ENCODE peak calls at places on chromosomes 2 and 18, in five cellular contexts. L is PC-3, D is GM23248, V is GM23338, O is neural progenitor cell. Y is an unnamed sample.

GRCh38 chr2:135709992-135710391 is 31.7 kb upstream of the UBXN4 start:
- DNase-seq in O (peak; percentile 47), D (peak; percentile 53), V (peak; percentile 56), L (peak; percentile 65), Y (peak; percentile 61)

GRCh38 chr2:208245746-208246145 is 9.1 kb downstream of the IDH1 start:
- DNase-seq in O (no peak), L (no peak), D (no peak), V (no peak), Y (no peak)

GRCh38 chr18:59697236-59697932 is at the start of gene CCBE1:
- DNase-seq in L (peak; percentile 84), O (peak; percentile 88), D (peak; percentile 85), V (peak; percentile 86), Y (no peak)

GRCh38 chr2:202091476-202091875 is 18.4 kb downstream of the KIAA2012 start:
- DNase-seq in L (no peak), O (no peak), V (no peak), D (no peak), Y (no peak)

GRCh38 chr2:157790780-157791179 is 85.3 kb downstream of the ACVR1 start:
- DNase-seq in O (no peak), D (no peak), L (no peak), V (no peak), Y (no peak)

GRCh38 chr2:74502720-74503505 is 3.5 kb upstream of the LBX2 start:
- DNase-seq in V (peak; percentile 73), L (no peak), O (peak; percentile 54), D (peak; percentile 93), Y (no peak)

GRCh38 chr2:88141952-88142351 is 14.1 kb upstream of the FABP1 start:
- DNase-seq in D (no peak), L (no peak), V (no peak), O (no peak), Y (no peak)

GRCh38 chr2:26068602-26069298 is 34.9 kb downstream of the RAB10 start:
- DNase-seq in L (peak; percentile 91), D (peak; percentile 91), V (peak; percentile 52), O (no peak), Y (peak; percentile 45)

GRCh38 chr2:63477686-63478085 is 110.6 kb downstream of the WDPCP start:
- DNase-seq in O (no peak), L (no peak), D (no peak), V (no peak), Y (no peak)

GRCh38 chr2:113089907-113090306 is 22.1 kb downstream of the IL1F10 start:
- DNase-seq in O (no peak), L (no peak), V (no peak), D (no peak), Y (no peak)

GRCh38 chr2:26849056-26850001 is 1.4 kb downstream of the DPYSL5 start:
- DNase-seq in D (no peak), L (no peak), O (peak; percentile 88), V (peak; percentile 82), Y (no peak)

GRCh38 chr2:46554381-46554780 is 75.0 kb downstream of the TMEM247 start:
- DNase-seq in L (no peak), D (peak; percentile 35), O (no peak), V (no peak), Y (no peak)

GRCh38 chr2:170354409-170354808 is 176.5 kb downstream of the MYO3B start:
- DNase-seq in V (peak; percentile 62), L (no peak), O (peak; percentile 94), D (no peak), Y (no peak)

GRCh38 chr2:148253716-148254115 is 232.8 kb downstream of the MBD5 start:
- DNase-seq in D (no peak), V (peak; percentile 33), L (peak; percentile 50), O (no peak), Y (peak; percentile 51)

GRCh38 chr2:96091711-96092579 is 24.4 kb downstream of the ADRA2B start:
- DNase-seq in L (no peak), V (peak; percentile 57), D (no peak), O (no peak), Y (no peak)

GRCh38 chr2:134466141-134466540 is 212.3 kb downstream of the MGAT5 start:
- DNase-seq in O (peak; percentile 40), L (peak; percentile 55), D (peak; percentile 6), V (peak; percentile 75), Y (peak; percentile 65)

GRCh38 chr18:70376914-70377258 is 88.0 kb downstream of the SOCS6 start:
- DNase-seq in V (no peak), D (peak; percentile 34), O (no peak), L (no peak), Y (no peak)

GRCh38 chr2:143816927-143817326 is 687.7 kb downstream of the ARHGAP15 start:
- DNase-seq in D (no peak), V (no peak), O (no peak), L (no peak), Y (no peak)

GRCh38 chr2:100588071-100588786 is 25.4 kb downstream of the PDCL3 start:
- DNase-seq in D (peak; percentile 14), O (no peak), L (peak; percentile 40), V (no peak), Y (no peak)

GRCh38 chr18:70234667-70235459 is 29.4 kb upstream of the RTTN start:
- DNase-seq in L (no peak), V (no peak), D (peak; percentile 79), O (no peak), Y (no peak)

GRCh38 chr2:46082531-46083485 is 214.4 kb upstream of the EPAS1 start:
- DNase-seq in O (no peak), V (no peak), D (peak; percentile 90), L (peak; percentile 23), Y (no peak)

GRCh38 chr2:230423851-230424458 is 8.0 kb downstream of the SP100 start:
- DNase-seq in D (peak; percentile 33), V (no peak), L (no peak), O (no peak), Y (no peak)

GRCh38 chr2:239195318-239195871 is 205.4 kb downstream of the HDAC4 start:
- DNase-seq in D (no peak), L (no peak), O (no peak), V (no peak), Y (no peak)

DNA sequence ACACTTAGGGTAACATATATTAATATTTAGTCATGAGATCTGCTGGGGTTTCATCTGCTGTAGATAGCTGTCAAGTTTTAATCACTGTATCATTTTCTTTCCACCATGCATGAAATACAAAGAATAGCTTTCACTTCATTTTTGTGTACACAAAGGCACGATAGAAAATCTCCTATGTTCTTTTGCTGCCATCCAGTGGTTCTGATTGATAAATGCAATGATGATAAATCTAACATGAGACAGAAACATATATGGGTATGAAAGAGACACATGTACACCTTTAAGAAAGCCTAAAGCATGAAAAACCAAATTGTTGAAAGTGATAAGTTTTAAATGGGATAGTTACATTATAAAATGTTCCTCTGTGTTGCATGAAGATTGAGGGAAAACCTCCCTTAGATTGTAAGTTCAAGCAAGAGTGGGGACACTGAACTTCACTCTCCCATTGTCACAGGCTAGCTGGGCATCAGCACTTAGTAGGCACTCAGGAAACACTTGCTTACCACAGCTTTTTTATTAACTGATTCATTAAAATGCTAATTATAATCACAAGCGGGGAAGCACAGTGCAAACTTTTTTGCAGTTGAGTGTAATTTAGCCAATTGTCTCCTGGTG is 31.2 kb downstream of the C1D start:
- DNase-seq in O (peak; percentile 65), L (peak; percentile 85), V (peak; percentile 68), D (peak; percentile 77), Y (peak; percentile 70)
- H3K4me2 ChIP-seq in O (no peak overlapping the region), L (peak overlapping the region; percentile 33), V (no peak overlapping the region), D (peak overlapping the region; percentile 66), Y (peak overlapping the region; percentile 9)

GRCh38 chr2:71166812-71167211 is 36.4 kb downstream of the MPHOSPH10 start:
- DNase-seq in D (peak; percentile 76), O (no peak), L (peak; percentile 11), V (no peak), Y (no peak)
- H3K4me1 ChIP-seq in D (peaks cover 9% of the 10 kb centered on the region), O (peaks cover 9% of the 10 kb centered on the region), L (no peaks in the 10 kb centered on the region), V (no peaks in the 10 kb centered on the region), Y (no peaks in the 10 kb centered on the region)

GRCh38 chr2:223619486-223620129 is 17.4 kb upstream of the SCG2 start:
- DNase-seq in L (peak; percentile 55), V (no peak), D (no peak), O (no peak), Y (no peak)
- TF ChIP-seq EZH2phosphoT487 in L (no peak), V (no peak), D (no peak), O (no peak), Y (no peak)

DNA sequence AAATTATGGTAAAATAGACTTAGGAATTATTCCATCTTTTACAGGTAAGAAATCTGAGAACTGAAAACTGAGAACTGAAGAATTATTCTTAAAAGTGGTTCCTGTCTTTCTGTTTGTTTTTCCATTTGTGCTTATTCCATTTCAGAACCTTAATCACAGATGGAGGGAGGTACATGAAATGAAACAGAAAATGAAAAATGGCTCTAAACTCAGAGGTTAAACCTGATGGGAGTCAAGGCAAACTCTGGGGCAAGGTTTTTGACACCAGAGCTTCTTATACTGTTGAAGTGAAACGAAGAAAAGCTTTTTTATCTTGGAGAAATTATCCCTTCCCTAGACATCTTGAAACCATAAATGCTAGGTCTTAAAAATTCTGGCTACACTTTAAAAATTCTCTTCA is 182.1 kb downstream of the ZNF804A start:
- DNase-seq in O (no peak), D (no peak), L (no peak), V (no peak), Y (no peak)
- H3K4me2 ChIP-seq in O (no peak overlapping the region), D (no peak overlapping the region), L (no peak overlapping the region), V (no peak overlapping the region), Y (no peak overlapping the region)

DNA sequence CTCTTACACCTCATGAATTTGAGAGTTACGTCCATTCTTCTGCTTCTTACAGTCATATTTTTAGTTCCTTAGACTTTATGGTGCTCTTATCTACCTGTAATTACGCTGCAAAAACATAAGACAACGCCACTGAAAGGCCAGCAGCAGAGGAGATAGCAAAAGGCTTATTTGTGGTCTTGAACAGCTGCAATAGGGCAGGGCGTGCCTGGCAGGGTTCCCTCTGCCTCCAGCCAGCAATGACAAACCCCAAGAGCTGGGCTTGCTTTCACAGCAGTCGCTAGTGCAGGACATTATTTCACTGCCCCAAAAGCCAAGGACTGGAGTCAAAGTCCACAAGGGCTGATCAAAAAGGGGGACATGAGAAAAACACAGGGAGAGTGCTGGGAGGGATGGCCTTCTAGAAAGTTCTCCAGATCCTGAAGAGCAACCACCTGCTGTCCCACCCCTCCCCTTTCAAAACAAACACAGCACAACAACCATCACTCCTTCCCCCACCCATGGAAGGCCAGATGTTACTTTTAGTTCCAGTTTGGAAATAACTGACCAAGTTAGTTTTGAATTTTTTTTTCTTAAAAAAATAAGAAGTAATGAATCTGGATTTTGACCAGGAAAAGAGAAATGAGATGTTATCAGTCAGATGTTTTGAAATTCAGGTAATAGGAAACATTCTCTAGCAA is 127.8 kb downstream of the RBMS1 start:
- DNase-seq in L (no peak), V (no peak), D (peak; percentile 66), O (no peak), Y (no peak)
- H3K4me1 ChIP-seq in L (peaks cover 38% of the 10 kb centered on the region), V (peaks cover 32% of the 10 kb centered on the region), D (peaks cover 97% of the 10 kb centered on the region), O (peaks cover 29% of the 10 kb centered on the region), Y (no peaks in the 10 kb centered on the region)

GRCh38 chr18:49652841-49653240 is 91.0 kb downstream of the LIPG start:
- DNase-seq in L (no peak), O (peak; percentile 32), V (no peak), D (no peak), Y (no peak)
- TF ChIP-seq EZH2phosphoT487 in L (no peak), O (no peak), V (no peak), D (no peak), Y (no peak)

GRCh38 chr2:236674238-236674637 is 104.6 kb downstream of the ACKR3 start:
- DNase-seq in V (no peak), L (no peak), O (no peak), D (no peak), Y (no peak)
- H3K4me2 ChIP-seq in V (no peak overlapping the region), L (no peak overlapping the region), O (no peak overlapping the region), D (no peak overlapping the region), Y (no peak overlapping the region)

Y was measured in OCI-LY7.